ENCODE peak calls at places on chromosomes 11 and 22, in eight cellular contexts. T, K, J, Z, C, Y, E and G are unnamed samples.

GRCh38 chr22:32911526-32911925 is 110.0 kb downstream of the TIMP3 start:
- DNase-seq in T (no peak), K (no peak), J (no peak), Z (no peak), C (no peak), Y (no peak), E (no peak), G (no peak)

GRCh38 chr11:61731956-61732675 is 20.3 kb upstream of the MYRF start:
- DNase-seq in T (no peak), K (no peak), J (no peak), Z (no peak), C (no peak), Y (no peak), E (no peak), G (no peak)

GRCh38 chr11:69080361-69080973 is 31.7 kb downstream of the TPCN2 start:
- DNase-seq in T (peak), K (no peak), J (no peak), Z (no peak), C (no peak), Y (no peak), E (no peak), G (no peak)

GRCh38 chr22:23180893-23181762 is 819 bp downstream of the BCR start:
- DNase-seq in T (no peak), K (no peak), J (peak), Z (no peak), C (peak), Y (peak), E (no peak), G (peak)

GRCh38 chr11:78564037-78564888 is 10.4 kb downstream of the NARS2 start:
- DNase-seq in T (peak), K (no peak), J (peak), Z (no peak), C (peak), Y (peak), E (no peak), G (no peak)

GRCh38 chr11:36628765-36629199 is 30.7 kb upstream of the RAG2 start:
- DNase-seq in T (no peak), K (no peak), J (no peak), Z (no peak), C (peak), Y (no peak), E (no peak), G (no peak)

GRCh38 chr11:26827567-26828037 is 105.7 kb upstream of the SLC5A12 start:
- DNase-seq in T (peak), K (no peak), J (no peak), Z (no peak), C (no peak), Y (no peak), E (no peak), G (no peak)

GRCh38 chr11:75919525-75919924 is 104.5 kb downstream of the UVRAG start:
- DNase-seq in T (peak), K (no peak), J (no peak), Z (no peak), C (no peak), Y (no peak), E (no peak), G (no peak)

GRCh38 chr11:62489204-62489603 is 57.4 kb downstream of the AHNAK start:
- DNase-seq in T (peak), K (no peak), J (no peak), Z (no peak), C (no peak), Y (no peak), E (no peak), G (no peak)

GRCh38 chr22:23760056-23760455 is 2.7 kb upstream of the C22orf15 start:
- DNase-seq in T (no peak), K (no peak), J (no peak), Z (no peak), C (no peak), Y (no peak), E (no peak), G (no peak)

GRCh38 chr11:73072935-73073481 is 69.1 kb downstream of the FCHSD2 start:
- DNase-seq in T (peak), K (no peak), J (no peak), Z (no peak), C (no peak), Y (peak), E (no peak), G (peak)

GRCh38 chr11:134034496-134035381 is 34.1 kb upstream of the JAM3 start:
- DNase-seq in T (no peak), K (no peak), J (no peak), Z (no peak), C (no peak), Y (no peak), E (no peak), G (no peak)

GRCh38 chr11:65651339-65651588 is 11.5 kb downstream of the RELA start:
- DNase-seq in T (no peak), K (no peak), J (no peak), Z (no peak), C (no peak), Y (no peak), E (no peak), G (no peak)

GRCh38 chr11:57095896-57096295 is 85.9 kb upstream of the LRRC55 start:
- DNase-seq in T (no peak), K (no peak), J (no peak), Z (no peak), C (no peak), Y (no peak), E (no peak), G (no peak)

GRCh38 chr22:23065069-23065451 is 5.3 kb upstream of the GNAZ start:
- DNase-seq in T (no peak), K (no peak), J (no peak), Z (peak), C (no peak), Y (no peak), E (no peak), G (no peak)

GRCh38 chr11:60756307-60757032 is at the start of gene MS4A15:
- DNase-seq in T (no peak), K (no peak), J (peak), Z (no peak), C (peak), Y (peak), E (no peak), G (peak)

GRCh38 chr11:108887436-108888238 is 222.8 kb downstream of the DDX10 start:
- DNase-seq in T (no peak), K (no peak), J (no peak), Z (no peak), C (no peak), Y (no peak), E (peak), G (no peak)

GRCh38 chr11:85945788-85946187 is 90.6 kb downstream of the CCDC83 start:
- DNase-seq in T (no peak), K (no peak), J (no peak), Z (no peak), C (no peak), Y (no peak), E (no peak), G (no peak)

GRCh38 chr22:30435674-30436126 is 10.1 kb downstream of the MTFP1 start:
- DNase-seq in T (no peak), K (no peak), J (no peak), Z (no peak), C (no peak), Y (peak), E (no peak), G (peak)

GRCh38 chr22:25900880-25901279 is 158.9 kb downstream of the MYO18B start:
- DNase-seq in T (no peak), K (no peak), J (peak), Z (no peak), C (no peak), Y (no peak), E (no peak), G (no peak)

GRCh38 chr22:25899566-25899965 is 157.6 kb downstream of the MYO18B start:
- DNase-seq in T (no peak), K (no peak), J (no peak), Z (no peak), C (no peak), Y (no peak), E (no peak), G (no peak)

GRCh38 chr22:25900390-25900789 is 158.4 kb downstream of the MYO18B start:
- DNase-seq in T (no peak), K (no peak), J (no peak), Z (no peak), C (no peak), Y (no peak), E (no peak), G (no peak)

GRCh38 chr22:25896592-25896991 is 154.6 kb downstream of the MYO18B start:
- DNase-seq in T (no peak), K (no peak), J (no peak), Z (no peak), C (no peak), Y (no peak), E (no peak), G (no peak)

DNA sequence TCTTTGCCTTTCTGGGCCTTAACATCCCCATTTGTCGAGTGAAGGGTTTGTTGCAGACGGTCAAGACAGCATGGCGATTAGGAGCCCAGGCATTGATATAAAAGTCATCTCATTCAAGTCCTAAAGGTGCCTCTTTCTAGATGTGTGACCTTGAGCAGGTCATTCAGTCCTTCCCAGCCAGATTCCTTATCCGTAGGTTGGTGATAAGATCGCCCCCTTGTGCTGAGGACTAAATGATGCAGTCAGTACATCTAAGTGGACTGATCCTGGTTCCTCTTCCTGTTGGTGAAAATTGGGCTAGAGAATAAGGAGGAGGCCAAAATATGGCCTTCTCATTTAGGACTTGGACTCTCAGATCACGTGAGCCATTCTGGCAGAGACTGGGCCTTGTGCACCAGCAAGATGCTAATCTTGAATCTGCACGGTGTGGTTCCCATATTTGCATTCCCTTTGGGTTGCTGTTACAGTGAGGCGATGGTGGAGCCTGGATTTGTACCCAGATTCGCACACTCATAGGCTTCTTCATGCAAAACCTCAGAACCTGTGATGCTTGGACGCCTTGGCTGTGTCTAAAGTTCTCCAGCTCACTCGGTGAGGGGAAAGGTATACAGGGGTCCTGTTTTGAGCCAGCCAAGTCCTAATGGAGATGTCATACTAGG is 156.8 kb downstream of the MYO18B start:
- DNase-seq in T (no peak), K (no peak), J (peak), Z (no peak), C (peak), Y (no peak), E (no peak), G (peak)
- TF ChIP-seq CTCF in T (peak), K (no peak), J (peak), Z (peak), C (peak), Y (peak), E (peak), G (peak)

DNA sequence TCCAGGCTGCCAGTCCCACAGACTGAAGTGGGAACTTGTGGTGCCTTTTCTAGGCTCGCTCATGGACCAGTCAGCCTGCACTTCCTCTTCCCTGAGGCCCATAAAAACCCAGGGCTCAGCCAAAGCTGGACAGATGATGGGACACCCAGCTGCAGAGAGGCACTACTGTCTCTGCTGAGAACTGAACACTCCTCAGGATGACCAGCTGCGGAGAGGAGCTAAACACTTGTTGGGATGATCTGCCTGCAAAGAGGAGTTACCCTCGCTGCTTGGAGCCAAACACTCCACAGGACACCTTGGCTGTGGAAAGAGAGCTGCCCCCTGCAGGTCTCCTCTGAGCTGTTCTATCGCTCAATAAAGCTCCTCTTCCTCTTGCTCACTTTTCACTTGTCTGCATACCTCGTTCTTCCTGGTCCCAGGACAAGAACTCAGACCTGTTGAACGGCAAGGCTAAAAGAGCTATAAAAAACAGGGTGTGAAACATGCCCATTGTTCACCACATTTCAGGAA is 465.5 kb downstream of the GUCY1A2 start:
- DNase-seq in T (no peak), K (no peak), J (no peak), Z (no peak), C (peak), Y (no peak), E (no peak), G (no peak)
- TF ChIP-seq CTCF in T (no peak), K (no peak), J (no peak), Z (no peak), C (peak), Y (no peak), E (no peak), G (no peak)

GRCh38 chr11:126544311-126545056 is 189.0 kb downstream of the ST3GAL4 start:
- DNase-seq in T (peak), K (no peak), J (no peak), Z (no peak), C (peak), Y (no peak), E (no peak), G (no peak)
- TF ChIP-seq CTCF in T (no peak), K (no peak), J (no peak), Z (no peak), C (no peak), Y (no peak), E (no peak), G (no peak)

DNA sequence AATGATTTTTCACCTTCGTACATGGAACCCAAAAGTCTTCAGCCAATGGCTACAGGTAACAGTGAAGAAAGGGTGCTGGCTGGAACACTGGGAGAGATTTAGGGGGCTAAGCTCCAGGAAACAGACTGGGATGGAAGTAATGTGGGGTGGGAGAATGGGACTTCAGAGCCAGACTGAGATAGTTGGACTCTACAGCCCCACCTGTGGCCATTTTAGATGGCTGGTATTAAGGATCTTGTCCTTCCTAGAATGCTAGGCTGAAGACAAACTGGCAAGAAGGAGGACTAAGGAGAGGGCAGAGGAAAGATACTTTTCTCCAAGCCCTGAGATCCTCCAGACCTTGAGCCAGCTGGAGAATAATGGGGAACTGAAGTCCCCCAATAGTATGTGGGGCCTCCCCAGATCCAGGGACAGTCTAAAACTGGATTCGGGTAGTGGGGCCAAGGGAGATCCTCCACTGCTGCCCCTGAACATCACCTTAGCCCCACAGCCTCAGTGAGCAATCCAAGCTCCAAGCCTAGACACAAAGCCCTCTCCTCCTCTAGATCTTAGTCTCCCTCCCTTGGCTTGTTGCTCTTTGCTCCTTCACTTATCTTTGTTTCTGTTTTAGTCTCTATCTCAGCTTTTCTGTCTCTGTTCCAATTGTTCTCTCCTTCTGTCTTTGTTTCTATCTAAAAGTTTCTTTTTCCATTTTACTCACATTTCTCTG is 16.1 kb upstream of the RRAS2 start:
- DNase-seq in T (no peak), K (no peak), J (peak), Z (no peak), C (peak), Y (no peak), E (no peak), G (no peak)
- TF ChIP-seq CTCF in T (peak), K (no peak), J (peak), Z (no peak), C (peak), Y (no peak), E (no peak), G (peak)